ENCODE peak calls at places on chromosomes 3 and 15, in eight cellular contexts. One of them, this sample, is unnamed.

GRCh38 chr3:53109190-53109589 is 21.0 kb downstream of the RFT1 start:
- DNase-seq in endothelial cell of umbilical vein: no peak
- DNase-seq in cardiac muscle cell: no peak
- DNase-seq in tibial nerve: no peak
- DNase-seq in transverse colon: no peak
- DNase-seq in heart left ventricle: no peak
- DNase-seq in OCI-LY7: no peak
- DNase-seq in PC-3: peak; percentile 93
- DNase-seq in this sample: no peak

GRCh38 chr3:110106805-110107204 is 769.5 kb upstream of the DPPA4 start:
- DNase-seq in endothelial cell of umbilical vein: no peak
- DNase-seq in cardiac muscle cell: no peak
- DNase-seq in tibial nerve: no peak
- DNase-seq in transverse colon: no peak
- DNase-seq in heart left ventricle: no peak
- DNase-seq in OCI-LY7: no peak
- DNase-seq in PC-3: no peak
- DNase-seq in this sample: no peak

GRCh38 chr15:47603026-47603425 is 114.3 kb upstream of the SEMA6D start:
- DNase-seq in endothelial cell of umbilical vein: no peak
- DNase-seq in cardiac muscle cell: no peak
- DNase-seq in tibial nerve: no peak
- DNase-seq in transverse colon: no peak
- DNase-seq in heart left ventricle: no peak
- DNase-seq in OCI-LY7: no peak
- DNase-seq in PC-3: peak; percentile 47
- DNase-seq in this sample: no peak

GRCh38 chr3:13544293-13544831 is 4.6 kb upstream of the FBLN2 start:
- DNase-seq in endothelial cell of umbilical vein: no peak
- DNase-seq in cardiac muscle cell: no peak
- DNase-seq in tibial nerve: no peak
- DNase-seq in transverse colon: no peak
- DNase-seq in heart left ventricle: no peak
- DNase-seq in OCI-LY7: no peak
- DNase-seq in PC-3: no peak
- DNase-seq in this sample: no peak

GRCh38 chr3:194874206-194874605 is 188.5 kb downstream of the FAM43A start:
- DNase-seq in endothelial cell of umbilical vein: no peak
- DNase-seq in cardiac muscle cell: no peak
- DNase-seq in tibial nerve: no peak
- DNase-seq in transverse colon: no peak
- DNase-seq in heart left ventricle: no peak
- DNase-seq in OCI-LY7: no peak
- DNase-seq in PC-3: no peak
- DNase-seq in this sample: no peak

GRCh38 chr15:100900136-100900894 is 18.8 kb upstream of the LRRK1 start:
- DNase-seq in endothelial cell of umbilical vein: no peak
- DNase-seq in cardiac muscle cell: no peak
- DNase-seq in tibial nerve: no peak
- DNase-seq in transverse colon: peak; percentile 68
- DNase-seq in heart left ventricle: no peak
- DNase-seq in OCI-LY7: no peak
- DNase-seq in PC-3: no peak
- DNase-seq in this sample: no peak

GRCh38 chr15:101723161-101723873 is 956 bp downstream of the TARS3 start:
- DNase-seq in endothelial cell of umbilical vein: peak; percentile 32
- DNase-seq in cardiac muscle cell: no peak
- DNase-seq in tibial nerve: no peak
- DNase-seq in transverse colon: peak; percentile 54
- DNase-seq in heart left ventricle: no peak
- DNase-seq in OCI-LY7: peak; percentile 78
- DNase-seq in PC-3: peak; percentile 5
- DNase-seq in this sample: no peak

GRCh38 chr15:82554351-82554750 is 14.1 kb upstream of the RPS17 start:
- DNase-seq in endothelial cell of umbilical vein: no peak
- DNase-seq in cardiac muscle cell: no peak
- DNase-seq in tibial nerve: no peak
- DNase-seq in transverse colon: no peak
- DNase-seq in heart left ventricle: no peak
- DNase-seq in OCI-LY7: no peak
- DNase-seq in PC-3: peak; percentile 44
- DNase-seq in this sample: peak; percentile 33

GRCh38 chr3:10279384-10280176 is 13.2 kb downstream of the GHRL start:
- DNase-seq in endothelial cell of umbilical vein: no peak
- DNase-seq in cardiac muscle cell: no peak
- DNase-seq in tibial nerve: no peak
- DNase-seq in transverse colon: no peak
- DNase-seq in heart left ventricle: no peak
- DNase-seq in OCI-LY7: no peak
- DNase-seq in PC-3: no peak
- DNase-seq in this sample: no peak

GRCh38 chr3:119294889-119295769 is 946 bp downstream of the ARHGAP31 start:
- DNase-seq in endothelial cell of umbilical vein: peak; percentile 73
- DNase-seq in cardiac muscle cell: peak; percentile 62
- DNase-seq in tibial nerve: peak; percentile 26
- DNase-seq in transverse colon: peak; percentile 48
- DNase-seq in heart left ventricle: peak; percentile 45
- DNase-seq in OCI-LY7: peak; percentile 57
- DNase-seq in PC-3: peak; percentile 52
- DNase-seq in this sample: no peak

GRCh38 chr3:191070762-191071365 is 128.2 kb upstream of the OSTN start:
- DNase-seq in endothelial cell of umbilical vein: peak; percentile 10
- DNase-seq in cardiac muscle cell: peak; percentile 28
- DNase-seq in tibial nerve: no peak
- DNase-seq in transverse colon: no peak
- DNase-seq in heart left ventricle: no peak
- DNase-seq in OCI-LY7: no peak
- DNase-seq in PC-3: peak; percentile 62
- DNase-seq in this sample: no peak

GRCh38 chr3:9622438-9622837 is 26.9 kb upstream of the MTMR14 start:
- DNase-seq in endothelial cell of umbilical vein: no peak
- DNase-seq in cardiac muscle cell: no peak
- DNase-seq in tibial nerve: no peak
- DNase-seq in transverse colon: no peak
- DNase-seq in heart left ventricle: no peak
- DNase-seq in OCI-LY7: no peak
- DNase-seq in PC-3: peak; percentile 60
- DNase-seq in this sample: no peak

GRCh38 chr15:32824777-32825176 is 107.0 kb downstream of the GREM1 start:
- DNase-seq in endothelial cell of umbilical vein: peak; percentile 61
- DNase-seq in cardiac muscle cell: no peak
- DNase-seq in tibial nerve: no peak
- DNase-seq in transverse colon: no peak
- DNase-seq in heart left ventricle: no peak
- DNase-seq in OCI-LY7: no peak
- DNase-seq in PC-3: peak; percentile 97
- DNase-seq in this sample: no peak

GRCh38 chr3:66010348-66011097 is 28.2 kb downstream of the MAGI1 start:
- DNase-seq in endothelial cell of umbilical vein: no peak
- DNase-seq in cardiac muscle cell: peak; percentile 28
- DNase-seq in tibial nerve: no peak
- DNase-seq in transverse colon: no peak
- DNase-seq in heart left ventricle: no peak
- DNase-seq in OCI-LY7: no peak
- DNase-seq in PC-3: peak; percentile 66
- DNase-seq in this sample: no peak

GRCh38 chr3:55888282-55888855 is 401.3 kb upstream of the WNT5A start:
- DNase-seq in endothelial cell of umbilical vein: no peak
- DNase-seq in cardiac muscle cell: no peak
- DNase-seq in tibial nerve: no peak
- DNase-seq in transverse colon: no peak
- DNase-seq in heart left ventricle: no peak
- DNase-seq in OCI-LY7: no peak
- DNase-seq in PC-3: no peak
- DNase-seq in this sample: no peak

GRCh38 chr15:99755692-99756409 is 22.6 kb upstream of the LYSMD4 start:
- DNase-seq in endothelial cell of umbilical vein: peak; percentile 73
- DNase-seq in cardiac muscle cell: peak; percentile 82
- DNase-seq in tibial nerve: no peak
- DNase-seq in transverse colon: peak; percentile 32
- DNase-seq in heart left ventricle: peak; percentile 45
- DNase-seq in OCI-LY7: peak; percentile 66
- DNase-seq in PC-3: peak; percentile 84
- DNase-seq in this sample: no peak

GRCh38 chr15:62068071-62068786 is 1.5 kb downstream of the C2CD4A start:
- DNase-seq in endothelial cell of umbilical vein: peak; percentile 60
- DNase-seq in cardiac muscle cell: peak; percentile 44
- DNase-seq in tibial nerve: no peak
- DNase-seq in transverse colon: peak; percentile 51
- DNase-seq in heart left ventricle: peak; percentile 45
- DNase-seq in OCI-LY7: no peak
- DNase-seq in PC-3: peak; percentile 22
- DNase-seq in this sample: no peak

GRCh38 chr3:63613561-63613960 is 38.9 kb upstream of the SNTN start:
- DNase-seq in endothelial cell of umbilical vein: no peak
- DNase-seq in cardiac muscle cell: no peak
- DNase-seq in tibial nerve: no peak
- DNase-seq in transverse colon: no peak
- DNase-seq in heart left ventricle: no peak
- DNase-seq in OCI-LY7: no peak
- DNase-seq in PC-3: no peak
- DNase-seq in this sample: no peak

DNA sequence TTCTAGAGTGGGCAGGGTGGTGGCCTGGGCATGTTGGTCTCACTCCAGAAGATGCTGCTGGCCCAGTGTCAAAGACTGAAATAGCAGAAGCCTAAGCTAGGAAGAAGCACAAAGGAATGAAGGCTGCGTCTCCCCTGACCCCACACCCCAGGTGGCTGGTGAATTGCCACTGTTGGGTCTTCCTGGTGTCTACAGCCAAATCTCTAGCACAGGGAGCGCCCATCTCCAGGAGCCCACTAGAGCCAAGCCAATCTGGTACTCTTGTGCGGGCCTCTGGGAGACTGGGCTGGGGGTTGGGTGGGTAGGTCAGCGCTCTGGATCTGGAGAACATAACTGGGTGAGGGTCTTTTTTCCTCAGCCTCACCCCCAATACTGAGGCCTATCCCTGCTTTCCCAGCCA is 894 bp downstream of the TUSC2 start:
- DNase-seq in endothelial cell of umbilical vein: no peak
- DNase-seq in cardiac muscle cell: no peak
- DNase-seq in tibial nerve: no peak
- DNase-seq in transverse colon: no peak
- DNase-seq in heart left ventricle: no peak
- DNase-seq in OCI-LY7: no peak
- DNase-seq in PC-3: no peak
- DNase-seq in this sample: no peak
- H3K4me1 ChIP-seq in endothelial cell of umbilical vein: peaks cover 32% of the 10 kb centered on the region
- H3K4me1 ChIP-seq in cardiac muscle cell: peaks cover 17% of the 10 kb centered on the region
- H3K4me1 ChIP-seq in tibial nerve: peaks cover 35% of the 10 kb centered on the region
- H3K4me1 ChIP-seq in transverse colon: peaks cover 40% of the 10 kb centered on the region
- H3K4me1 ChIP-seq in heart left ventricle: peaks cover 51% of the 10 kb centered on the region
- H3K4me1 ChIP-seq in OCI-LY7: peaks cover 14% of the 10 kb centered on the region
- H3K4me1 ChIP-seq in PC-3: peaks cover 10% of the 10 kb centered on the region
- H3K4me1 ChIP-seq in this sample: peaks cover 29% of the 10 kb centered on the region

GRCh38 chr15:66019826-66020398 is 150.6 kb downstream of the RAB11A start:
- DNase-seq in endothelial cell of umbilical vein: no peak
- DNase-seq in cardiac muscle cell: no peak
- DNase-seq in tibial nerve: no peak
- DNase-seq in transverse colon: no peak
- DNase-seq in heart left ventricle: no peak
- DNase-seq in OCI-LY7: no peak
- DNase-seq in PC-3: no peak
- DNase-seq in this sample: no peak
- H3K4me1 ChIP-seq in endothelial cell of umbilical vein: no peaks in the 10 kb centered on the region
- H3K4me1 ChIP-seq in cardiac muscle cell: peaks cover 6% of the 10 kb centered on the region
- H3K4me1 ChIP-seq in tibial nerve: no peaks in the 10 kb centered on the region
- H3K4me1 ChIP-seq in transverse colon: no peaks in the 10 kb centered on the region
- H3K4me1 ChIP-seq in heart left ventricle: no peaks in the 10 kb centered on the region
- H3K4me1 ChIP-seq in OCI-LY7: no peaks in the 10 kb centered on the region
- H3K4me1 ChIP-seq in PC-3: peaks cover 5% of the 10 kb centered on the region
- H3K4me1 ChIP-seq in this sample: no peaks in the 10 kb centered on the region

GRCh38 chr3:50319872-50320625 is 2.5 kb downstream of the HYAL2 start:
- DNase-seq in endothelial cell of umbilical vein: peak; percentile 46
- DNase-seq in cardiac muscle cell: no peak
- DNase-seq in tibial nerve: no peak
- DNase-seq in transverse colon: no peak
- DNase-seq in heart left ventricle: no peak
- DNase-seq in OCI-LY7: no peak
- DNase-seq in PC-3: no peak
- DNase-seq in this sample: no peak
- H3K4me1 ChIP-seq in endothelial cell of umbilical vein: peaks cover 67% of the 10 kb centered on the region
- H3K4me1 ChIP-seq in cardiac muscle cell: peaks cover 24% of the 10 kb centered on the region
- H3K4me1 ChIP-seq in tibial nerve: peaks cover 57% of the 10 kb centered on the region
- H3K4me1 ChIP-seq in transverse colon: peaks cover 69% of the 10 kb centered on the region
- H3K4me1 ChIP-seq in heart left ventricle: peaks cover 77% of the 10 kb centered on the region
- H3K4me1 ChIP-seq in OCI-LY7: peaks cover 49% of the 10 kb centered on the region
- H3K4me1 ChIP-seq in PC-3: peaks cover 48% of the 10 kb centered on the region
- H3K4me1 ChIP-seq in this sample: peaks cover 56% of the 10 kb centered on the region

GRCh38 chr15:74399100-74399499 is 31.7 kb upstream of the CYP11A1 start:
- DNase-seq in endothelial cell of umbilical vein: no peak
- DNase-seq in cardiac muscle cell: no peak
- DNase-seq in tibial nerve: no peak
- DNase-seq in transverse colon: no peak
- DNase-seq in heart left ventricle: no peak
- DNase-seq in OCI-LY7: no peak
- DNase-seq in PC-3: no peak
- DNase-seq in this sample: no peak
- H3K4me1 ChIP-seq in endothelial cell of umbilical vein: peaks cover 6% of the 10 kb centered on the region
- H3K4me1 ChIP-seq in cardiac muscle cell: peaks cover 20% of the 10 kb centered on the region
- H3K4me1 ChIP-seq in tibial nerve: no peaks in the 10 kb centered on the region
- H3K4me1 ChIP-seq in transverse colon: peaks cover 13% of the 10 kb centered on the region
- H3K4me1 ChIP-seq in heart left ventricle: peaks cover 12% of the 10 kb centered on the region
- H3K4me1 ChIP-seq in OCI-LY7: peaks cover 80% of the 10 kb centered on the region
- H3K4me1 ChIP-seq in PC-3: peaks cover 70% of the 10 kb centered on the region
- H3K4me1 ChIP-seq in this sample: peaks cover 3% of the 10 kb centered on the region